ENCODE peak calls at places on chromosomes 3 and 15, in seven cellular contexts. Y, R, S, L, J, H and W are unnamed samples.
A peak's percentile ranks its signal among the peaks of the same experiment; 100 is the strongest.

GRCh38 chr3:54550216-54550977 is 377.5 kb downstream of the LRTM1 start:
- DNase-seq in Y (no peak), R (no peak), S (no peak), L (no peak), J (no peak), H (no peak), W (peak; percentile 4)

GRCh38 chr3:22378869-22379268 is 627.9 kb upstream of the ZNF385D start:
- DNase-seq in Y (no peak), R (no peak), S (no peak), L (no peak), J (no peak), H (no peak), W (no peak)

GRCh38 chr15:41115652-41116115 is 396 bp downstream of the INO80 start:
- DNase-seq in Y (peak; percentile 83), R (no peak), S (peak; percentile 86), L (peak; percentile 69), J (peak; percentile 52), H (peak; percentile 50), W (peak; percentile 62)

GRCh38 chr3:125302932-125303331 is 72.2 kb downstream of the ZNF148 start:
- DNase-seq in Y (no peak), R (no peak), S (no peak), L (no peak), J (no peak), H (no peak), W (no peak)

GRCh38 chr3:14457999-14458398 is 55.6 kb downstream of the SLC6A6 start:
- DNase-seq in Y (no peak), R (no peak), S (no peak), L (no peak), J (no peak), H (no peak), W (no peak)

GRCh38 chr15:61750271-61751084 is 309.8 kb downstream of the VPS13C start:
- DNase-seq in Y (no peak), R (no peak), S (peak; percentile 29), L (no peak), J (peak; percentile 41), H (no peak), W (no peak)

GRCh38 chr15:66089049-66089448 is 164.5 kb downstream of the MEGF11 start:
- DNase-seq in Y (no peak), R (no peak), S (no peak), L (no peak), J (no peak), H (no peak), W (no peak)

GRCh38 chr3:128950223-128950938 is 43.5 kb downstream of the CFAP92 start:
- DNase-seq in Y (peak; percentile 19), R (peak; percentile 19), S (peak; percentile 42), L (peak; percentile 40), J (peak; percentile 47), H (peak; percentile 80), W (peak; percentile 18)

GRCh38 chr3:187878776-187879524 is 133.7 kb upstream of the BCL6 start:
- DNase-seq in Y (no peak), R (peak; percentile 74), S (no peak), L (no peak), J (peak; percentile 19), H (no peak), W (no peak)

GRCh38 chr3:40450438-40450837 is 6.7 kb upstream of the RPL14 start:
- DNase-seq in Y (no peak), R (no peak), S (no peak), L (no peak), J (no peak), H (no peak), W (no peak)

GRCh38 chr15:79804833-79805232 is 92.0 kb downstream of the MTHFS start:
- DNase-seq in Y (no peak), R (no peak), S (no peak), L (no peak), J (no peak), H (no peak), W (no peak)

GRCh38 chr15:51327081-51327480 is 11.3 kb downstream of the CYP19A1 start:
- DNase-seq in Y (no peak), R (no peak), S (no peak), L (no peak), J (no peak), H (no peak), W (no peak)

GRCh38 chr15:99113547-99114271 is 8.8 kb downstream of the SYNM start:
- DNase-seq in Y (no peak), R (no peak), S (no peak), L (no peak), J (no peak), H (peak; percentile 23), W (no peak)

GRCh38 chr3:12793701-12794100 is 2.8 kb upstream of the CAND2 start:
- DNase-seq in Y (no peak), R (no peak), S (no peak), L (no peak), J (no peak), H (no peak), W (no peak)

GRCh38 chr3:9806137-9806536 is 3.9 kb upstream of the TTLL3 start:
- DNase-seq in Y (no peak), R (no peak), S (no peak), L (no peak), J (no peak), H (no peak), W (no peak)

GRCh38 chr3:159249472-159250131 is 447.7 kb downstream of the MFSD1 start:
- DNase-seq in Y (no peak), R (no peak), S (no peak), L (no peak), J (no peak), H (no peak), W (no peak)

DNA sequence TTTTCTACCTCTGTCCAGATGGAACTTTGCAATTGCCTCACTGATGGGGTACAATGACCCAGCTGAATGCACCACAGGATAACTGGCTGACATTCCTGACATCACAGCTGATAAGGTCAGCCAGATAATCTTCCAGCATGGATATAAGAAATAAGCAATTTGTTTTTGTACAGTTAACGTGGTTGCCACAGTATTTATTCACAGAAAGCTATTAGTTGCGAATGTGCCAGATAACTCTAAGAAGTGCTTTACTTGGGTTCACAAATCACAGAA is 566.8 kb upstream of the CCDC54 start:
- DNase-seq in Y (no peak), R (no peak), S (no peak), L (no peak), J (no peak), H (no peak), W (no peak)
- H3K4me2 ChIP-seq in Y (no peak overlapping the region), R (no peak overlapping the region), S (no peak overlapping the region), L (no peak overlapping the region), J (no peak overlapping the region), H (no peak overlapping the region), W (no peak overlapping the region)

DNA sequence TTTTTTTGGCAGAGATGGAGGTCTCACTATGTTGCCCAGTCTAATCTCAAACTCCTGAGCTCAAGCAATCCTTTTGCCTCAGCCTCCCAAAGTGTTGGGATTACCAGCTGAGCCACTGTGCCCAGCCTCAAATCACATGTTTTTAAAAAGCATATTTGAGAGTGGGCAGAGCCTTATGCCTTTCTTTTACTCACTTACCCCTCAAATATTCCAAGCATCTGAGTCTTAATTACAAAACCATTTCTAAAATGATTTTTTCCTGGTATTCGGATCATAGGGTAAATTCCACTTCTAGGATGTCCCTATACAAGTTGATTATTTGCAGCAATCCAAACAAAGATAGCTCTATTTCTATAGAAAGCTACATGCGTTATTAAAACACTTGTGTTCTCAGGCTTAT is 106.1 kb downstream of the RFTN1 start:
- DNase-seq in Y (no peak), R (no peak), S (no peak), L (no peak), J (no peak), H (no peak), W (no peak)
- H3K79me2 ChIP-seq in Y (peaks cover 54% of the 10 kb centered on the region), R (peaks cover 25% of the 10 kb centered on the region), S (no peaks in the 10 kb centered on the region), L (no peaks in the 10 kb centered on the region), J (no peaks in the 10 kb centered on the region), H (no peaks in the 10 kb centered on the region), W (peaks cover 23% of the 10 kb centered on the region)

DNA sequence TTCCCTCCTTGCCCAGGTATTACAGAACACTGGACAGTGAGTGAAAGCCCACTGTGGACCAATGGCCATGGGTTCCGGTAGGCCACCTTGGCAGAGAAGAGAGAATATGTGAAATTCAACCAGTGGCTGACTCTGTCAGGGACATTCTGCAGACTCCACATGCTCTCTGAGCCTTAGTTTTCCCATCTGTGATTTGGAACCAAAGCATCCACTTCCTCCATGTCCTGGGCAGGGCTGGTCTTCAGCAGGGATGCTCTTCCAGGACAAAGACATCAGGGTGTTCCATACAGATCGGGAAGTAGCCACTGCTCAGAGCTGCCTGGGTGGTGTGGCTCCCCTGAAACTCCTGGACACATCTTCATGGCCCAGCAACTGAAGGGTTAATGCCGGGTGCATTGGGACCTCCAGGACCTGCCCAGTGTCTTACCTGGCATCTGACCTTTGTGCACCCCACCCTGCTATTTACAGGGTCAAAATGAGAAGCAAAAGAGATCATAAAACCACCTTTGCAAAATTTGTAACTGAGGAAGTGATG is 28.3 kb upstream of the TRPM1 start:
- DNase-seq in Y (no peak), R (no peak), S (no peak), L (no peak), J (no peak), H (no peak), W (no peak)
- H3K4me3 ChIP-seq in Y (no peak overlapping the region), R (no peak overlapping the region), S (no peak overlapping the region), L (no peak overlapping the region), J (no peak overlapping the region), H (no peak overlapping the region), W (no peak overlapping the region)

GRCh38 chr3:72590732-72591192 is 257.5 kb downstream of the SHQ1 start:
- DNase-seq in Y (no peak), R (no peak), S (no peak), L (no peak), J (no peak), H (peak; percentile 93), W (no peak)

GRCh38 chr3:72595376-72595775 is 252.9 kb downstream of the SHQ1 start:
- DNase-seq in Y (no peak), R (no peak), S (no peak), L (no peak), J (no peak), H (no peak), W (no peak)

GRCh38 chr3:72593881-72594397 is 254.3 kb downstream of the SHQ1 start:
- DNase-seq in Y (no peak), R (peak; percentile 24), S (no peak), L (no peak), J (no peak), H (no peak), W (no peak)

GRCh38 chr3:72594615-72595215 is 253.5 kb downstream of the SHQ1 start:
- DNase-seq in Y (no peak), R (no peak), S (no peak), L (no peak), J (no peak), H (no peak), W (no peak)

DNA sequence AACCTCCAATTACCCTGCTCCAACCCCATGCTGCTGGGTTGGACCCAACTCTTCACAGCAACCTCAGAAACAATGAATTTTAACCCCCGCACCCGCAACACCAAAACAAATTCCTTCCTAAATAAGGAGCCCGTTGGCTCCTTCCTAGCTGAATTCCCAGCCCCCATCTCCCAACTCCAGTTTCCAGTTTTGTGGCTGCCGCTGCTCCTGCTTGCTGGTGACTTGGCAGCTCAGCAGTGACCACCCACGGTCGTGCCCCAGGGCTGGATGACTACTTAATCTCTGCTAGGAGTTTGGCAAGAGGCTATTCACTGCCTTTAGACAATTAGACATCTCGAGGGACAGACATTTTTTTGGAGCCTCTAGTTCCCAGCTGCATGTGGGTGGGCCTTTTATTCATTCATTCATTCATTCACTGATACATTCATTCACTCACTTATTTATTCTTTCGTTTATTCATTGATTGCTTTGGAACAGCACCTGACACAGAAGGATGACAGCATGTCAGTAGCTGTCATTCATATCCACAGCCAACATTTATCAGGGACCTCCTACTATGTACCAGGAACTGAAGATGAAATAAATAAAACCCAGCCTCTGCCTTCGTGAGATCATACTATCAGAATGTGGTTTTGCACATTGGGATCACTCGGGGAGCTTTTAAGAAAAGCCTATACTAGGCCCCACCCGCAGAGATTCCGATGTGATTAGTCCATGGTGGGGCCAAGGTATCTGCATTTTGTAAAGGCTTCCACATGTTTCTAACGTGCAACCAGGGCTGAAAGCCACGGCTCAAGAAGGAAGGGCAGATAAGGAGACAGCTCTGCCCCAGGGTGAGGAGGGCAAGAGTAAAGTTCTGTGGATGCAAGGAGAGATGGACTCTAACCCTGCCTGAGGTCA is 256.5 kb downstream of the SHQ1 start:
- DNase-seq in Y (no peak), R (peak; percentile 95), S (peak; percentile 65), L (no peak), J (peak; percentile 82), H (no peak), W (no peak)
- H3K4me2 ChIP-seq in Y (no peak overlapping the region), R (peak overlapping the region; percentile 63), S (peak overlapping the region; percentile 0), L (no peak overlapping the region), J (peak overlapping the region; percentile 54), H (peak overlapping the region; percentile 66), W (no peak overlapping the region)